ENCODE peak calls at places on chromosomes 12 and 14, in eight cellular contexts. D is neural progenitor cell, N is PC-3, Y is HCT116, U is hepatocyte, S is GM23248, M is MM.1S, R is SK-N-SH. G is an unnamed sample.

GRCh38 chr14:21317433-21317832 is 37.5 kb downstream of the RPGRIP1 start:
- DNase-seq in D (peak; percentile 20), N (no peak), Y (no peak), U (no peak), S (no peak), M (no peak), R (no peak), G (peak; percentile 48)

GRCh38 chr14:24171422-24172260 is at the start of gene REC8:
- DNase-seq in D (peak; percentile 99), N (no peak), Y (no peak), U (peak; percentile 95), S (no peak), M (no peak), R (peak; percentile 97), G (no peak)

GRCh38 chr14:89011727-89012271 is 187.3 kb downstream of the TTC8 start:
- DNase-seq in D (no peak), N (no peak), Y (no peak), U (peak; percentile 26), S (no peak), M (no peak), R (no peak), G (no peak)

GRCh38 chr12:59861635-59862034 is 265.8 kb downstream of the SLC16A7 start:
- DNase-seq in D (no peak), N (no peak), Y (no peak), U (no peak), S (no peak), M (no peak), R (no peak), G (no peak)

GRCh38 chr12:106299193-106299794 is 3.2 kb upstream of the TCP11L2 start:
- DNase-seq in D (no peak), N (no peak), Y (no peak), U (no peak), S (peak; percentile 85), M (no peak), R (no peak), G (no peak)

GRCh38 chr12:62691309-62691708 is 224.7 kb downstream of the MON2 start:
- DNase-seq in D (no peak), N (no peak), Y (no peak), U (no peak), S (no peak), M (no peak), R (no peak), G (no peak)

GRCh38 chr14:20383032-20383431 is 30.3 kb downstream of the TEP1 start:
- DNase-seq in D (no peak), N (no peak), Y (no peak), U (no peak), S (no peak), M (no peak), R (no peak), G (no peak)

GRCh38 chr12:26122681-26123481 is 2.0 kb downstream of the BHLHE41 start:
- DNase-seq in D (peak; percentile 78), N (peak; percentile 74), Y (no peak), U (peak; percentile 62), S (peak; percentile 87), M (peak; percentile 76), R (peak; percentile 74), G (no peak)

GRCh38 chr14:59207506-59207933 is 19.1 kb downstream of the DAAM1 start:
- DNase-seq in D (no peak), N (no peak), Y (no peak), U (no peak), S (no peak), M (no peak), R (no peak), G (no peak)

GRCh38 chr12:122533841-122534240 is 6.8 kb downstream of the KNTC1 start:
- DNase-seq in D (no peak), N (no peak), Y (no peak), U (no peak), S (peak; percentile 47), M (no peak), R (no peak), G (no peak)

GRCh38 chr12:106900554-106900953 is 55.2 kb upstream of the TMEM263 start:
- DNase-seq in D (no peak), N (peak; percentile 14), Y (no peak), U (no peak), S (no peak), M (no peak), R (no peak), G (no peak)

GRCh38 chr14:59630281-59630963 is 53.8 kb upstream of the CCDC175 start:
- DNase-seq in D (peak; percentile 82), N (no peak), Y (no peak), U (peak; percentile 32), S (peak; percentile 30), M (no peak), R (peak; percentile 89), G (no peak)

GRCh38 chr12:59559702-59560101 is 36.1 kb upstream of the SLC16A7 start:
- DNase-seq in D (no peak), N (no peak), Y (no peak), U (no peak), S (no peak), M (no peak), R (no peak), G (no peak)

GRCh38 chr14:77557391-77557790 is 58.8 kb upstream of the ISM2 start:
- DNase-seq in D (no peak), N (no peak), Y (no peak), U (no peak), S (no peak), M (no peak), R (no peak), G (no peak)

GRCh38 chr12:5808956-5809355 is 136.1 kb downstream of the ANO2 start:
- DNase-seq in D (no peak), N (peak; percentile 70), Y (peak; percentile 54), U (peak; percentile 57), S (peak; percentile 70), M (no peak), R (no peak), G (no peak)

GRCh38 chr12:38154096-38155019 is 162.2 kb upstream of the ALG10B start:
- DNase-seq in D (no peak), N (no peak), Y (no peak), U (no peak), S (no peak), M (no peak), R (no peak), G (no peak)

GRCh38 chr12:52730793-52731192 is 27.5 kb upstream of the KRT77 start:
- DNase-seq in D (no peak), N (no peak), Y (no peak), U (no peak), S (no peak), M (no peak), R (no peak), G (no peak)
- H3K9me3 ChIP-seq in D (no peaks in the 10 kb centered on the region), N (no peaks in the 10 kb centered on the region), Y (no peaks in the 10 kb centered on the region), U (no peaks in the 10 kb centered on the region), S (no peaks in the 10 kb centered on the region), M (no peaks in the 10 kb centered on the region), R (no peaks in the 10 kb centered on the region), G (no peaks in the 10 kb centered on the region)

DNA sequence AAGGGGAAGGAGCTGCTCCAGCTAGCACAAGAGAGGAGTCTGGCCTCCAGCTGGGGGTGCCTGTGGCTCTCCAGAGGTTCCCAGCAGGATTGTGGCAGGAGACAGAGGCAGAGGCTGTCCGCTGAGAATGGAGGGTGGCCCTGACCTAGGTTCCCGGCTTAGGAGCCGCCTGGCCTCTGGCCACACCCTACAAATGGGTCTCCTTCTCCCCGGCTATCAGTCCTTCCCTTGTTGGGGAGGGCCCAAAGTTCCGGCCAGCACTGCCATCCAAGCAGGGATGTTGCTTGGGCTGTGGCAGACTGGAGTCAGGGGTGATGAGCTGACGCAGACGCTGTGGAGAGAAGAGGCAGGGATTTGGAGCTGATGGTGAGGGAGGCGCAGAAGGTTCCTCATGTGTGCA is 23.1 kb downstream of the SLC6A12 start:
- DNase-seq in D (no peak), N (no peak), Y (no peak), U (no peak), S (no peak), M (no peak), R (no peak), G (no peak)
- TF ChIP-seq EZH2phosphoT487 in D (no peak), N (no peak), Y (no peak), U (no peak), S (no peak), M (no peak), R (no peak), G (no peak)

DNA sequence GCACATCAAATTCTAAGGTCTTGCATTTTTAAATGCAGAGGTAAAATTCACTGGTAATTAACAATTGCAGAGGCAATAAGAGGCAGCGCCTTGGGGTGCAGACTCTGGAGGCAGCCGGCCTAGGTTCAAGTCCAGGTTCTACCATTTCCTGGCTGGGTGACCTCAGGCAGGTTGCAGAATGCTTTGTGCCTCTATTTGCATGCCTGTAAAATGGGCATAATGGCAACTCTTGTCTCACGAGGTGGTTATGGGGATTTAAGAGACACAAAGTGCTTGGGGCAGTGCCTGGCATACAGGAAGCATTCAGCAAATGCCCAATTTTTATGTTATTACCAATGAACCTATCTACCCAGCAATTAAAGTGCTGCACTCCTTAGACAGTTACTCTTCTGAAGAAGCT is 180.0 kb upstream of the LHX5 start:
- DNase-seq in D (no peak), N (no peak), Y (no peak), U (no peak), S (no peak), M (no peak), R (no peak), G (no peak)
- H2AFZ ChIP-seq in D (no peak overlapping the region), N (no peak overlapping the region), Y (no peak overlapping the region), U (no peak overlapping the region), S (no peak overlapping the region), M (no peak overlapping the region), R (no peak overlapping the region), G (no peak overlapping the region)

GRCh38 chr14:103087343-103087835 is 3.4 kb downstream of the LBHD2 start:
- DNase-seq in D (peak; percentile 78), N (no peak), Y (no peak), U (no peak), S (no peak), M (no peak), R (peak; percentile 62), G (no peak)
- H3K9me3 ChIP-seq in D (no peaks in the 10 kb centered on the region), N (no peaks in the 10 kb centered on the region), Y (no peaks in the 10 kb centered on the region), U (no peaks in the 10 kb centered on the region), S (no peaks in the 10 kb centered on the region), M (no peaks in the 10 kb centered on the region), R (no peaks in the 10 kb centered on the region), G (no peaks in the 10 kb centered on the region)

GRCh38 chr14:103385153-103385993 is at the start of gene MARK3:
- DNase-seq in D (peak; percentile 99), N (peak; percentile 97), Y (peak; percentile 86), U (peak; percentile 99), S (peak; percentile 100), M (peak; percentile 91), R (peak; percentile 98), G (peak; percentile 98)

GRCh38 chr14:103384450-103385152 is 614 bp upstream of the MARK3 start:
- DNase-seq in D (peak; percentile 17), N (no peak), Y (no peak), U (no peak), S (peak; percentile 15), M (no peak), R (no peak), G (no peak)

GRCh38 chr14:103386632-103387329 is 1.6 kb downstream of the MARK3 start:
- DNase-seq in D (peak; percentile 61), N (no peak), Y (no peak), U (no peak), S (peak; percentile 69), M (no peak), R (no peak), G (peak; percentile 19)

GRCh38 chr14:103388664-103389063 is 3.4 kb downstream of the MARK3 start:
- DNase-seq in D (no peak), N (no peak), Y (no peak), U (no peak), S (no peak), M (no peak), R (no peak), G (no peak)

GRCh38 chr14:103385994-103386491 is 828 bp downstream of the MARK3 start:
- DNase-seq in D (peak; percentile 58), N (peak; percentile 17), Y (no peak), U (peak; percentile 49), S (peak; percentile 78), M (peak; percentile 8), R (peak; percentile 36), G (peak; percentile 50)
- TF ChIP-seq EZH2phosphoT487 in D (no peak), N (no peak), Y (no peak), U (no peak), S (no peak), M (no peak), R (no peak), G (no peak)

G was measured in OCI-LY7.